ENCODE peak calls at places on chromosomes 1 and 21, in nine cellular contexts. N is HFFc6, U is neural crest cell, B is ascending aorta, Y is RWPE1, H is psoas muscle, W is epithelial cell of esophagus, I is AG04449, P is prostate gland. R is an unnamed sample.

GRCh38 chr1:164865385-164865784 is 306.4 kb downstream of the PBX1 start:
- DNase-seq in N (no peak), U (no peak), B (no peak), Y (no peak), H (no peak), W (no peak), I (no peak), P (no peak), R (no peak)

GRCh38 chr21:31932470-31932764 is 59.6 kb downstream of the HUNK start:
- DNase-seq in N (no peak), U (no peak), B (no peak), Y (no peak), H (no peak), W (no peak), I (no peak), P (no peak), R (no peak)

GRCh38 chr1:115530407-115530806 is 111.4 kb upstream of the VANGL1 start:
- DNase-seq in N (peak), U (no peak), B (no peak), Y (no peak), H (no peak), W (peak), I (no peak), P (no peak), R (no peak)

GRCh38 chr1:117061986-117062415 is 1.9 kb downstream of the TTF2 start:
- DNase-seq in N (peak), U (no peak), B (no peak), Y (no peak), H (no peak), W (peak), I (peak), P (no peak), R (no peak)

GRCh38 chr1:109880961-109881894 is 29.4 kb upstream of the CSF1 start:
- DNase-seq in N (no peak), U (no peak), B (no peak), Y (no peak), H (no peak), W (no peak), I (no peak), P (no peak), R (no peak)

GRCh38 chr1:169759038-169759437 is 25.2 kb upstream of the SELE start:
- DNase-seq in N (no peak), U (no peak), B (no peak), Y (no peak), H (no peak), W (no peak), I (no peak), P (no peak), R (no peak)

GRCh38 chr1:201261771-201262547 is 21.3 kb upstream of the PKP1 start:
- DNase-seq in N (no peak), U (no peak), B (no peak), Y (no peak), H (no peak), W (peak), I (no peak), P (no peak), R (no peak)

GRCh38 chr1:108051625-108052382 is 86.8 kb upstream of the VAV3 start:
- DNase-seq in N (no peak), U (no peak), B (no peak), Y (no peak), H (no peak), W (no peak), I (no peak), P (no peak), R (no peak)

GRCh38 chr1:1020415-1021009 is 592 bp downstream of the AGRN start:
- DNase-seq in N (no peak), U (peak), B (no peak), Y (peak), H (no peak), W (peak), I (no peak), P (no peak), R (no peak)

GRCh38 chr1:168121314-168122029 is 15.3 kb downstream of the GPR161 start:
- DNase-seq in N (no peak), U (no peak), B (no peak), Y (no peak), H (peak), W (peak), I (peak), P (no peak), R (no peak)

GRCh38 chr1:48870596-48870995 is 93.9 kb upstream of the BEND5 start:
- DNase-seq in N (no peak), U (peak), B (no peak), Y (no peak), H (no peak), W (peak), I (no peak), P (no peak), R (no peak)

GRCh38 chr1:97245682-97246081 is 524.1 kb downstream of the PTBP2 start:
- DNase-seq in N (no peak), U (no peak), B (no peak), Y (no peak), H (no peak), W (no peak), I (no peak), P (no peak), R (no peak)

GRCh38 chr1:114610546-114611245 is 29.3 kb upstream of the BCAS2 start:
- DNase-seq in N (no peak), U (no peak), B (no peak), Y (peak), H (no peak), W (peak), I (no peak), P (peak), R (no peak)

GRCh38 chr1:186424539-186424938 is 36.4 kb downstream of the PDC start:
- DNase-seq in N (no peak), U (no peak), B (no peak), Y (no peak), H (no peak), W (no peak), I (no peak), P (no peak), R (no peak)

GRCh38 chr1:70231474-70231873 is 10.3 kb downstream of the SRSF11 start:
- DNase-seq in N (no peak), U (no peak), B (no peak), Y (no peak), H (no peak), W (no peak), I (no peak), P (no peak), R (no peak)

GRCh38 chr1:32786856-32787255 is 30.3 kb downstream of the YARS1 start:
- DNase-seq in N (no peak), U (no peak), B (no peak), Y (no peak), H (no peak), W (peak), I (no peak), P (no peak), R (no peak)
- TF ChIP-seq CTCF in N (peak), U (peak), B (no peak), Y (no peak), H (no peak), W (peak), I (no peak), P (peak), R (peak)

GRCh38 chr1:31689821-31690220 is 14.0 kb downstream of the COL16A1 start:
- DNase-seq in N (peak), U (no peak), B (no peak), Y (peak), H (no peak), W (peak), I (peak), P (no peak), R (no peak)
- TF ChIP-seq CTCF in N (peak), U (no peak), B (no peak), Y (no peak), H (no peak), W (no peak), I (no peak), P (no peak), R (no peak)

GRCh38 chr1:208475449-208475848 is 231.3 kb upstream of the PLXNA2 start:
- DNase-seq in N (no peak), U (no peak), B (no peak), Y (peak), H (peak), W (peak), I (no peak), P (no peak), R (no peak)

GRCh38 chr1:208476825-208477170 is 232.6 kb upstream of the PLXNA2 start:
- DNase-seq in N (no peak), U (no peak), B (no peak), Y (no peak), H (no peak), W (no peak), I (no peak), P (no peak), R (no peak)

GRCh38 chr1:208479435-208479834 is 235.3 kb upstream of the PLXNA2 start:
- DNase-seq in N (no peak), U (no peak), B (no peak), Y (no peak), H (no peak), W (no peak), I (no peak), P (no peak), R (no peak)

DNA sequence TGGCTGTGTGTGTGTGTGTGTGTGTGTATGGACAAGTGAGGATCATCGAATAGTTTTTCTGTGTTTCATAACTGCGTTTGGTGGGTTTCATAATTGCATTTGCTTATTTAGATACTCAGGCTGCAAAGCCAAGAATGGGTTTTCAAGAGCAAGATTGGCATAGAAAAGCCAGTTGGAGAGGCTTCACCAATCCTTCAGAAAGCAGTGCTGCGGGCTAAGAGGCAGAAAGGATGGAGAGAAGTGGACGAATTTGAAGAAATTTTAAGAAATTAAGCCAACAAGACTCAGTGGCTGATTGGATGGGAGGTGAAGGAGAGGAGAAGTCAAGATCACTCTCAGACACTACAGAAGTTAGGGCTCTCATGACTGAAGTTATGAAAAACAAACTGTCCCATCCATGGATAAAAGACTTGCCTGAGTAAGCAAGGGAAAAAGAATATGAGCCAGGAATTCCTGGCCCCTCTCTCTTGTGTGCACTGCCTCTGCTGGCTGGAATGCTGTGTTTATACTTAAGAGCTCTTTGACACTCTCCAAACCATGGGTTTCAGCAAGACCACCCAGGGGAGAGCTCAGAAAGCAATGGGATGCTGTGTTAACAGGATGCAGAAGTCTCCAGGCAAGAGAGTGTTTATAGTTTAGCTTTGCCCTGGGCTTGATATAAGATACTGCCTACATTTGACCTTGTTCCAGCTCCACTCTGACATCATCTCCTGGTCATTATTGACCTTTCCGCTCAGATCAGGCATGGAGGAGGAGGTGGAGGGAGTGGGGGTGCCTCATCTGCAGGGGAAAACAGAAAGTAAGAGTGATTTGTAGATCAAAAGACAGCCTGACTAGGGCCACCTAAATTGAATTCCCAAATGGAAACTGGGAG is 232.0 kb upstream of the PLXNA2 start:
- DNase-seq in N (no peak), U (no peak), B (no peak), Y (no peak), H (no peak), W (no peak), I (no peak), P (no peak), R (no peak)
- TF ChIP-seq CTCF in N (peak), U (peak), B (no peak), Y (no peak), H (no peak), W (no peak), I (peak), P (no peak), R (no peak)

GRCh38 chr21:42688841-42689371 is 35.5 kb downstream of the PDE9A start:
- DNase-seq in N (no peak), U (no peak), B (no peak), Y (no peak), H (no peak), W (no peak), I (no peak), P (no peak), R (no peak)
- TF ChIP-seq CTCF in N (no peak), U (no peak), B (no peak), Y (no peak), H (no peak), W (no peak), I (no peak), P (no peak), R (no peak)

DNA sequence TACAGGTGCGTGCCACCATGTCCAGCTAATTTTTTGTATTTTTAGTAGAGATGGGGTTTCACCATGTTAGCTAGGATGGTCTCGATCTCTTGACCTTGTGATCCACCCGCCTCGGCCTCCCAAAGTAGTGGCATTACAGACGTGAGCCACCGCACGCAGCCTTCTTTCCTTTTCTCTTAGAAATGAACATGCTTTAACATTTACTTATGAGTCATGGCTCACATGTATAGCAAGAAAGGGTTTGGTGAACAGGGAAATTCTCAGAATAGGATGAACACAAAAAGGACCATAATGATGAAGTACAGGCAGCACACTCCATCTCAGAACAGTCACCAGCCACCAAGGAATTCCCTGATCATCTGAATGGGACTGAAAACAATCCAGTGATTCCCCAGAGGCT is 9.3 kb upstream of the VAMP4 start:
- DNase-seq in N (no peak), U (no peak), B (no peak), Y (no peak), H (no peak), W (peak), I (no peak), P (no peak), R (no peak)
- TF ChIP-seq CTCF in N (no peak), U (no peak), B (no peak), Y (no peak), H (no peak), W (no peak), I (no peak), P (no peak), R (no peak)

DNA sequence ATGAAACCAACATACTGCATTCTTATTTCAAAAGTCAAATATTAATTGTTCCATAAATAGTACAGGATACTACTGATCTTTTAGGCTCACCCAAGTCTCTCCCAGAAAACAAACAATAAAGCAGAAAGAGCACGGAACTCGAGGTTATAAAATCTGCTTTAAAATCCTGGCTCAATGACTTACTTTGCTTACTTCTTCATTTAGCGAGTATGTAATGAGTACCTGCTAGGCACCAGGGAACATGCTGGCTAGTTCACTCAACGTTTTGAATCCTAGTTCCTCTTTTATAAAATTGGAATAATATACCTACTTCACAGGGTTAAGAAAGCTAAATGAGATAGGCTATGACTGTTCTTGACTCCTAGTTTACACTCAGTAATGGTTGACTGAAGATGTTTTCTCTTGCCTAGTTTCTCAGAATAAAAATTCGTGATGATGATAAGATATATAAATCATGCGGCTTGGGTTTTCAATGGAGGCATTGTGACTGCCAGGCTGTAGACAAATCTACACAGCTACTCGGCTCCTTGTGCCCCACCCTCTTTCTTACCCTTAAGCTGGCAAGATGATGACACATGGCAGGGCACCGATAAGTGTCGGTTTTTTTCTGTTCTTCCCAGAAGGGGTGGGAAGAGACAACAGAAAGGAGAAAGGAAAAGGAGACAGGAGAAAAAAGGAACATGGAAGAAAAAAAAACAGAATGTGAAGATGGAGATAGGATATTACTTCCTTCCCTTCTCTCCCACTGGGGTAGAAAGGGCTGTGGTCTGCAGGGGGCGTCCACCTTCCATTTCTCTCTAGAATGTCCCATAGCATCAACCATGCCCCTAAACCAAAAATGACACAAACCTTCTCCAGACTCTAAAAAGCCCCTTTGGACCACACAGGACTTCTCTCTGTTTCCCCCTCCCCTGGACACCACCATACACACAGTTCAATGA is 507.1 kb downstream of the SMYD3 start:
- DNase-seq in N (no peak), U (no peak), B (no peak), Y (no peak), H (no peak), W (no peak), I (no peak), P (no peak), R (no peak)
- TF ChIP-seq CTCF in N (peak), U (no peak), B (no peak), Y (no peak), H (no peak), W (no peak), I (no peak), P (no peak), R (no peak)

GRCh38 chr1:27671964-27672749 is at the start of gene IFI6:
- DNase-seq in N (peak), U (peak), B (peak), Y (peak), H (peak), W (peak), I (peak), P (peak), R (no peak)
- TF ChIP-seq CTCF in N (peak), U (peak), B (peak), Y (peak), H (peak), W (peak), I (peak), P (peak), R (peak)

R was measured in esophagus squamous epithelium.